ENCODE peak calls at places on chromosomes 6 and 20, in seven cellular contexts. M is tibial artery, F is AG09309, D is A549, J is progenitor cell of endocrine pancreas, E is spleen, Y is astrocyte of the spinal cord. P is an unnamed sample.

GRCh38 chr6:140729521-140729920 is 1355.1 kb upstream of the CITED2 start:
- DNase-seq in J (no peak), F (no peak), Y (no peak), D (no peak), M (no peak), E (no peak), P (no peak)

GRCh38 chr20:59809630-59810375 is 123.6 kb downstream of the SYCP2 start:
- DNase-seq in M (peak; percentile 27), E (no peak), D (no peak), J (no peak), Y (no peak), F (no peak), P (no peak)

GRCh38 chr20:5786930-5787826 is 37.0 kb downstream of the SHLD1 start:
- DNase-seq in E (no peak), J (no peak), F (no peak), M (no peak), Y (peak; percentile 76), D (no peak), P (no peak)

GRCh38 chr6:105598264-105598663 is 195.4 kb upstream of the PREP start:
- DNase-seq in E (no peak), Y (no peak), J (no peak), D (no peak), F (no peak), M (no peak), P (no peak)

GRCh38 chr6:111973897-111974639 is 79.8 kb upstream of the CCN6 start:
- DNase-seq in F (no peak), Y (peak; percentile 82), M (no peak), J (no peak), D (no peak), E (no peak), P (no peak)

GRCh38 chr6:29763491-29764289 is 40.5 kb downstream of the HLA-F start:
- DNase-seq in D (no peak), M (no peak), E (no peak), Y (peak; percentile 69), F (peak; percentile 52), J (no peak), P (no peak)

GRCh38 chr6:88538130-88538706 is 372.1 kb upstream of the CNR1 start:
- DNase-seq in Y (peak; percentile 12), D (no peak), J (peak; percentile 42), M (no peak), F (no peak), E (no peak), P (no peak)

GRCh38 chr6:26026833-26027490 is 60.3 kb upstream of the HFE start:
- DNase-seq in D (peak; percentile 41), F (peak; percentile 76), J (peak; percentile 68), E (peak; percentile 95), M (peak; percentile 95), Y (peak; percentile 95), P (peak; percentile 73)

GRCh38 chr20:46550441-46550840 is at the start of gene OCSTAMP:
- DNase-seq in E (no peak), J (no peak), M (no peak), Y (no peak), F (no peak), D (no peak), P (no peak)

GRCh38 chr6:158647501-158647900 is 2.4 kb upstream of the SYTL3 start:
- DNase-seq in E (no peak), D (no peak), M (no peak), F (no peak), Y (peak; percentile 19), J (no peak), P (no peak)

GRCh38 chr6:163806761-163807499 is 392.4 kb downstream of the QKI start:
- DNase-seq in F (no peak), M (no peak), J (no peak), E (no peak), Y (no peak), D (no peak), P (no peak)

GRCh38 chr6:135922746-135923145 is 71.2 kb downstream of the PDE7B start:
- DNase-seq in J (no peak), F (peak; percentile 89), E (no peak), D (no peak), Y (peak; percentile 87), M (no peak), P (no peak)

GRCh38 chr20:57723816-57724215 is 14.0 kb upstream of the PMEPA1 start:
- DNase-seq in E (no peak), M (no peak), F (no peak), D (no peak), J (no peak), Y (no peak), P (no peak)

GRCh38 chr6:87375315-87375714 is 30.7 kb downstream of the C6orf163 start:
- DNase-seq in E (no peak), Y (no peak), J (no peak), D (no peak), F (no peak), M (no peak), P (no peak)

GRCh38 chr6:135182120-135182992 is 1.2 kb downstream of the MYB start:
- DNase-seq in D (no peak), J (peak; percentile 16), M (no peak), E (peak; percentile 88), F (no peak), Y (peak; percentile 15), P (no peak)

DNA sequence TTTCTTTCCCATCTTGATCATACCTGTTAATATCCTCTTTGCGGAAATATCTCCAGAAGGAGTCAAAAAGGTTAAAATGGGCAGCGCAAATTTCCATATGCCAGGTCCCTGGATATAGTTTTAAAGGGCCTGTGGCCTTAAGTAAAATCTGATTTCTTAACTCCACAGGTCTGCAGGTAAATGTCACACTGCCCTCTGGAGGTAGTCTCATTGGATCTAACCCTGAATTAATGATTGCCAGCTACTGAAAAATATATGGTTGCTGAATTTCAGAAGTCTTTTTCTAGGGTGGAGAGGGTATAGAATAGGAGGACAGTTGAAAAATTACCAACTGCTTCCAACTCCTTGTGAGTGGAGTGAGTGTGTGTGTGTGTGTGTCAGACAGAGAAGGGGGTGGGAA is 8.5 kb downstream of the MOXD1 start:
- DNase-seq in J (no peak), Y (no peak), F (no peak), M (no peak), E (no peak), D (no peak), P (no peak)
- TF ChIP-seq CTCF in J (peak; percentile 50), Y (no peak), F (peak; percentile 15), M (no peak), E (no peak), D (peak; percentile 38), P (no peak)

GRCh38 chr20:8039048-8039447 is 19.5 kb upstream of the TMX4 start:
- DNase-seq in Y (no peak), E (no peak), M (no peak), D (no peak), F (no peak), J (no peak), P (no peak)
- TF ChIP-seq CTCF in Y (no peak), E (no peak), M (no peak), D (no peak), F (no peak), J (no peak), P (no peak)

DNA sequence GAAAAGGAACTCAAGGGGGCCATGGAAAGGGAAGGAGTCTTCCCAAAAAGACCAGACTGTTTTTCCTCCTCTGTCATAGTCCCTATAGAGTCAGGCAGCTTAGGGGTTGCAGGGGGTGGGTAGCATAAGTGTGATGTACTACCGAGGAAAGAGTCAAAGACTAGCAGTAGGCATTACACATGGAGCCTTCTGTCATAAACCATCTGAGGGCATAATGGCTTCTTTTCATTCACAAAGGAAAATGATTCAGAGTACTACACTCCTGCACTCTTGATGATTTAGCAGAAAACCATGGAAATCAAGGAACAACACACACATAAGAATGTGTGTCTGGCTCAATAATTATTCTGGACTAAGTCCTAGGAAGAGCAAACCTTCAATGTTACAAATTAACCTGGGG is 14.9 kb downstream of the PLN start:
- DNase-seq in D (no peak), Y (peak; percentile 64), E (no peak), M (no peak), F (no peak), J (no peak), P (no peak)
- TF ChIP-seq CTCF in D (no peak), Y (no peak), E (no peak), M (no peak), F (no peak), J (no peak), P (no peak)

DNA sequence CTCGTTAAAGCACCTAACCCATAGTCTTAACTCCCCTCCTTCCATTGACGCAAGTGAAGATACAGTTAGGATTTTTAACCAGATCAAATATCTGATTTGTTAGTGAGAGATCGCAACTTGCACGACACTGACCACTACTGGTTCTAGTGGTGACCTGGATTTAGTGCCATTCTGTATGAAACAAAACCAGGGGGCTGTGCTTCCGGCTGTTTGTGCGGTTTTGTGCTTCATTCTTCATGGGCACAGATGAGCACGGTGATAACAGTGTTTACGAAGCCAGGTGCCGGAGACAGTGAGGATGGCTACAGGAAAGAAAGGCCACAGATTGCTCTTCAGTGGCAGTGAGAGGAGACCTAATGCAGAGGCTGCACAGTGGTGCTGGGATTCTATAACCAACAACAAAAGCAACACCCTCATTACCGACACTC is 75.5 kb downstream of the NOL4L start:
- DNase-seq in Y (no peak), F (no peak), D (no peak), E (no peak), J (no peak), M (no peak), P (no peak)
- TF ChIP-seq CTCF in Y (peak; percentile 22), F (peak; percentile 30), D (peak; percentile 8), E (no peak), J (peak; percentile 35), M (no peak), P (no peak)

DNA sequence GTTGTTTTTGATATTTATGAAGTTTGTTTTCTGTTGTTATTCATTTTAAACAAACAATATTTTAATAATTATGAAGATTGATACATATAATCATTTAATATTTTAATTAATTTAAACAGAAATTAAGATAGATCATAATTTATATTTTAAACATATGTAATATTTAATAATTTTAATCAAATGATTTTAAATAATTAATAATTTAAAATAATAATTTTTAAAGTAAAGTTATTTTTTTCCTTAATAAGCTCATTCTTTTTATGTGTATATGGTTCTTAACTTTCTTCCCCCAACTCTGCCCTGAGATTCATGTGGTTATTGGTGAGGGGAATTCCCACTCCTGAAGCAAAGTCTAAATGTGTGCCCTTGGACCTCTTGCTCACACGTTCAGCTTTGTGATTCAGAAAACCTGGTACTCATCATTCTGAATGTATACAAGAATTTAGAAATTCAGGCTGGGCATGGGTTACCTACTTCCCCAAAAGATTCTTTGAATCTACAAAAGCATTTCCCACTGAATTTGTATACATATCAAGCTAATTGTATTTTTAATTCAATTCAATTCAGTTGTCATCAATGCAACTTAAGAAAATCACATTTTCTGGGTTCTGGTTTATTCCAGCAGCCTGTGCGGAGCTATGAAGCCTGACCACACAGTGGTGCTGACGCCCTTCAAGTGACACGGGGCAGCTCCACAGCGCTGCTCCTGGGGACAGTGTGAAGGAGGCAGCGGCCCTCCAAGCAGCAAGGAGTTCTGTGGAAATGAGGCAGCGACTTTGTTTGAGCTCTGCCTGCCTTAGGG is 168.9 kb upstream of the UST start:
- DNase-seq in J (peak; percentile 51), M (peak; percentile 89), Y (peak; percentile 82), D (peak; percentile 57), E (peak; percentile 92), F (peak; percentile 52), P (no peak)
- TF ChIP-seq CTCF in J (peak; percentile 94), M (peak; percentile 91), Y (peak; percentile 84), D (peak; percentile 85), E (peak; percentile 84), F (peak; percentile 97), P (no peak)

GRCh38 chr20:36795691-36796090 is 22.1 kb upstream of the DSN1 start:
- DNase-seq in Y (no peak), E (no peak), F (no peak), J (no peak), D (no peak), M (no peak), P (no peak)
- TF ChIP-seq CTCF in Y (no peak), E (no peak), F (no peak), J (no peak), D (no peak), M (no peak), P (no peak)